ENCODE peak calls at places on chromosome 1, in six cellular contexts. One of them, this sample, is unnamed.

GRCh38 chr1:171676823-171677222 is 24.3 kb upstream of the MYOC start:
- DNase-seq in endothelial cell of umbilical vein: no peak
- DNase-seq in A549: no peak
- DNase-seq in GM12878: no peak
- DNase-seq in K562: no peak
- DNase-seq in HepG2: no peak
- DNase-seq in this sample: no peak

GRCh38 chr1:37987679-37988078 is 2.1 kb downstream of the SF3A3 start:
- DNase-seq in HepG2: peak
- DNase-seq in A549: no peak
- DNase-seq in endothelial cell of umbilical vein: no peak
- DNase-seq in K562: no peak
- DNase-seq in GM12878: no peak
- DNase-seq in this sample: no peak

GRCh38 chr1:37732111-37732780 is 32.7 kb downstream of the EPHA10 start:
- DNase-seq in GM12878: no peak
- DNase-seq in endothelial cell of umbilical vein: no peak
- DNase-seq in HepG2: peak
- DNase-seq in A549: no peak
- DNase-seq in K562: no peak
- DNase-seq in this sample: no peak

GRCh38 chr1:33224166-33224707 is 32.1 kb upstream of the ZNF362 start:
- DNase-seq in A549: no peak
- DNase-seq in K562: no peak
- DNase-seq in HepG2: no peak
- DNase-seq in endothelial cell of umbilical vein: no peak
- DNase-seq in GM12878: no peak
- DNase-seq in this sample: no peak

GRCh38 chr1:225973158-225973557 is 26.0 kb downstream of the SDE2 start:
- DNase-seq in endothelial cell of umbilical vein: no peak
- DNase-seq in A549: no peak
- DNase-seq in HepG2: no peak
- DNase-seq in K562: peak
- DNase-seq in GM12878: no peak
- DNase-seq in this sample: no peak

GRCh38 chr1:234768569-234769283 is 158.7 kb upstream of the IRF2BP2 start:
- DNase-seq in endothelial cell of umbilical vein: no peak
- DNase-seq in A549: no peak
- DNase-seq in GM12878: no peak
- DNase-seq in K562: no peak
- DNase-seq in HepG2: peak
- DNase-seq in this sample: peak

GRCh38 chr1:20725189-20726106 is 7.1 kb downstream of the SH2D5 start:
- DNase-seq in endothelial cell of umbilical vein: peak
- DNase-seq in A549: no peak
- DNase-seq in HepG2: no peak
- DNase-seq in K562: no peak
- DNase-seq in GM12878: no peak
- DNase-seq in this sample: no peak

GRCh38 chr1:90784186-90784847 is 67.2 kb upstream of the BARHL2 start:
- DNase-seq in A549: no peak
- DNase-seq in HepG2: no peak
- DNase-seq in K562: no peak
- DNase-seq in endothelial cell of umbilical vein: no peak
- DNase-seq in GM12878: no peak
- DNase-seq in this sample: no peak

GRCh38 chr1:3373175-3373574 is 81.3 kb upstream of the ARHGEF16 start:
- DNase-seq in A549: no peak
- DNase-seq in endothelial cell of umbilical vein: no peak
- DNase-seq in GM12878: no peak
- DNase-seq in K562: no peak
- DNase-seq in HepG2: no peak
- DNase-seq in this sample: no peak

GRCh38 chr1:89311757-89312156 is 39.1 kb upstream of the GBP5 start:
- DNase-seq in K562: no peak
- DNase-seq in GM12878: no peak
- DNase-seq in HepG2: no peak
- DNase-seq in A549: no peak
- DNase-seq in endothelial cell of umbilical vein: peak
- DNase-seq in this sample: peak

GRCh38 chr1:160129046-160129445 is 13.5 kb downstream of the ATP1A2 start:
- DNase-seq in HepG2: no peak
- DNase-seq in A549: no peak
- DNase-seq in GM12878: no peak
- DNase-seq in endothelial cell of umbilical vein: no peak
- DNase-seq in K562: no peak
- DNase-seq in this sample: no peak

GRCh38 chr1:243729956-243730355 is 120.1 kb downstream of the AKT3 start:
- DNase-seq in HepG2: no peak
- DNase-seq in K562: no peak
- DNase-seq in GM12878: no peak
- DNase-seq in A549: peak
- DNase-seq in endothelial cell of umbilical vein: no peak
- DNase-seq in this sample: peak

DNA sequence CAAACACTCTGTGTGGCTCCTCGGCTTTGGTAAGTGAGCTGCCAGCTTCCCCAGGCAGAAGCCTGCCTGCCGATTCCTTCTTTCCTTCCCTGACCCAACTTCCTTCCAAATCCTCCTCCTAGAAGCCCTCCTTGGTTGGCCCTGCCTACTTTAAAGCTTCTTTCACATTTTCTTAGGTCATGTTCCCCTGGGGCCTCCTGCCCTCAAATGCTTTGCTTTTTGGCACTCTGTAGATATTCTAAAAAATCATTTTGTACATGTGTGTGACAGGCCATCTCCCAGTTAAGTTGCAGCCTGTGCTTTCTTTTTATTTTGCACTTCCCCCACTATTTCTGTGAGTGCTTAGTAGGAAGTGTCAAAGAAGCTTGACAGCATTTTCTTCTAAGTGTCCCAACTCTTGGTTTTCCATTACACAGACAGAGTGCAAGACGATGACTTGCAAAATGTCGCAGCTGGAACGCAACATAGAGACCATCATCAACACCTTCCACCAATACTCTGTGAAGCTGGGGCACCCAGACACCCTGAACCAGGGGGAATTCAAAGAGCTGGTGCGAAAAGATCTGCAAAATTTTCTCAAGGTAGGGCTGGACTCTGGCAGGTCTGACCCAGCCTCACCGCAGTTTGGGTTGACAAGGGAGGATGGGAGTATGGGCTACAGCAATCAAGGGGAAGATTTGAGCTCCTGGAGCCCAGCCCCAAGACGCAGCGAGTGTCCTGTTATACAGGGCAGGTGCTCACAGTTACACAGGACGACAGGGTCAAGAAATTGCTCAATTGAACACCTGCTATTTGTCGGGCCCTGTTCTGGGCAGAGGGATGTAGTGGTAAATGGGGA is at the start of gene S100A9:
- DNase-seq in endothelial cell of umbilical vein: no peak
- DNase-seq in K562: no peak
- DNase-seq in GM12878: no peak
- DNase-seq in HepG2: no peak
- DNase-seq in A549: no peak
- DNase-seq in this sample: peak
- TF ChIP-seq POLR2A in endothelial cell of umbilical vein: no peak
- TF ChIP-seq POLR2A in K562: no peak
- TF ChIP-seq POLR2A in GM12878: no peak
- TF ChIP-seq POLR2A in HepG2: no peak
- TF ChIP-seq POLR2A in A549: no peak
- TF ChIP-seq POLR2A in this sample: no peak

GRCh38 chr1:204621391-204621790 is 64.1 kb downstream of the LRRN2 start:
- DNase-seq in GM12878: no peak
- DNase-seq in A549: peak
- DNase-seq in HepG2: no peak
- DNase-seq in K562: no peak
- DNase-seq in endothelial cell of umbilical vein: no peak
- DNase-seq in this sample: no peak

GRCh38 chr1:204623894-204624361 is 61.6 kb downstream of the LRRN2 start:
- DNase-seq in GM12878: no peak
- DNase-seq in A549: peak
- DNase-seq in endothelial cell of umbilical vein: no peak
- DNase-seq in K562: peak
- DNase-seq in HepG2: peak
- DNase-seq in this sample: peak

GRCh38 chr1:204624631-204625216 is 60.8 kb downstream of the LRRN2 start:
- DNase-seq in HepG2: no peak
- DNase-seq in GM12878: no peak
- DNase-seq in endothelial cell of umbilical vein: no peak
- DNase-seq in A549: no peak
- DNase-seq in K562: peak
- DNase-seq in this sample: no peak

GRCh38 chr1:204621996-204622395 is 63.5 kb downstream of the LRRN2 start:
- DNase-seq in K562: no peak
- DNase-seq in endothelial cell of umbilical vein: no peak
- DNase-seq in A549: no peak
- DNase-seq in GM12878: no peak
- DNase-seq in HepG2: no peak
- DNase-seq in this sample: no peak

GRCh38 chr1:204623365-204623893 is 62.1 kb downstream of the LRRN2 start:
- DNase-seq in K562: peak
- DNase-seq in HepG2: peak
- DNase-seq in GM12878: no peak
- DNase-seq in endothelial cell of umbilical vein: peak
- DNase-seq in A549: peak
- DNase-seq in this sample: peak
- TF ChIP-seq MYC in K562: peak
- TF ChIP-seq MYC in HepG2: peak
- TF ChIP-seq MYC in GM12878: no peak
- TF ChIP-seq MYC in endothelial cell of umbilical vein: no peak
- TF ChIP-seq MYC in A549: no peak
- TF ChIP-seq MYC in this sample: no peak

GRCh38 chr1:179293340-179294327 is at the start of gene SOAT1:
- DNase-seq in K562: peak
- DNase-seq in endothelial cell of umbilical vein: peak
- DNase-seq in HepG2: peak
- DNase-seq in GM12878: peak
- DNase-seq in A549: peak
- DNase-seq in this sample: peak
- TF ChIP-seq POLR2A in K562: peak
- TF ChIP-seq POLR2A in endothelial cell of umbilical vein: no peak
- TF ChIP-seq POLR2A in HepG2: peak
- TF ChIP-seq POLR2A in GM12878: peak
- TF ChIP-seq POLR2A in A549: peak
- TF ChIP-seq POLR2A in this sample: peak

DNA sequence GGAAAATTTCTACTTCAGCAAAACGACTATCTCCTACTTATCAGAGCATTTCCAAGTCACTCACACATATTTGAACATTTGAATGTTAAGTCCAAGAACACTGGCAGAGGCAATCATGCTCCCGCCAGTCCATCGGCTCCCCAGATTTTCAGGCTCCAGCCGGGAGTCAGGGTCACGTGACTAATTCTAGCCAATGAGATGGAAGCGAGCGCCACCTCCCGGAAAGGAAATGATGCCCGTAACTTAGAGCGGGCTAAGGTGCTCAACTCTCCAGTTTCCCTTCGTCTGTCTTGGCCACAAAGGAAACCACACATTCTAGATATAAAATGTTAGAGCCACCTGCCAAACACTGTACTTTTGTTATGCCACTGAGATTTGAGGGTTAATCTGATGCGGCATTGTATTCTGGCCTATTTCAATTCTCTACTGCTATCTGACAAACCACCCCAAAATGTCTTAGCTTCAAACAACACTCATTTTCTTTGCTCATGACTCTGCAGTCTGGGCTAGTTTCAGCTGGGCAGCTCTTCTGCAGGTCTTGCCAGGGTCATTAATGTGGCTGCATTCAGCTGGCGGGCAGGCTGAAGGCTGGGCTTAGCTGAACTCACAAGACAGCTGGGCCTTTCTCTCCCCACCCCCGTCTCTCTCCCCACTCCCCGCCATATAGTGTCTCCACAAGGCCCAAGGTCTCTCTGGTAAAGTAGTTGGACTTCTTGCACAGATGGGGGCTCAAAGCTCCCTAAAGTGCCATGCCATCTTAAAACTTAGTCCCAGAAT is 16.5 kb upstream of the LHX4 start:
- DNase-seq in GM12878: peak
- DNase-seq in K562: peak
- DNase-seq in endothelial cell of umbilical vein: peak
- DNase-seq in A549: peak
- DNase-seq in HepG2: no peak
- DNase-seq in this sample: no peak
- TF ChIP-seq MYC in GM12878: no peak
- TF ChIP-seq MYC in K562: no peak
- TF ChIP-seq MYC in endothelial cell of umbilical vein: no peak
- TF ChIP-seq MYC in A549: no peak
- TF ChIP-seq MYC in HepG2: no peak
- TF ChIP-seq MYC in this sample: no peak

This sample was measured in NB4.